ENCODE peak calls at places on chromosomes 7 and 10, in six cellular contexts. D is CD8-positive, alpha-beta T cell; M is Peyer's patch; F is testis; R is lung; L is heart left ventricle. J is an unnamed sample.
A peak's percentile ranks its signal among the peaks of the same experiment; 100 is the strongest.

GRCh38 chr10:97960269-97960869 is 70.1 kb downstream of the CRTAC1 start:
- DNase-seq in L (no peak), D (no peak), M (no peak), F (no peak), R (no peak), J (no peak)

GRCh38 chr7:142384508-142384922 is 126.7 kb upstream of the PRSS58 start:
- DNase-seq in F (no peak), L (no peak), D (no peak), M (no peak), R (no peak), J (no peak)

GRCh38 chr10:14384915-14385314 is 54.2 kb upstream of the FRMD4A start:
- DNase-seq in D (no peak), L (no peak), F (no peak), R (no peak), M (no peak), J (no peak)

GRCh38 chr7:157674027-157674714 is 337.4 kb downstream of the DNAJB6 start:
- DNase-seq in M (no peak), L (no peak), F (peak; percentile 12), R (no peak), D (no peak), J (no peak)

GRCh38 chr7:27923308-27923980 is 183.5 kb downstream of the TAX1BP1 start:
- DNase-seq in M (no peak), D (no peak), F (no peak), R (no peak), L (peak; percentile 70), J (no peak)

GRCh38 chr10:48819806-48820205 is 119.8 kb downstream of the LRRC18 start:
- DNase-seq in M (no peak), R (no peak), L (no peak), F (no peak), D (no peak), J (no peak)

GRCh38 chr10:84365339-84365881 is 37.0 kb downstream of the CCSER2 start:
- DNase-seq in F (no peak), M (no peak), R (no peak), L (no peak), D (no peak), J (no peak)

GRCh38 chr7:129222064-129222463 is 2.8 kb upstream of the AHCYL2 start:
- DNase-seq in F (no peak), R (no peak), D (no peak), M (no peak), L (no peak), J (no peak)

GRCh38 chr10:3656214-3656613 is 128.8 kb downstream of the KLF6 start:
- DNase-seq in L (no peak), R (no peak), M (no peak), D (no peak), F (no peak), J (no peak)

GRCh38 chr10:125102821-125103220 is 57.5 kb downstream of the CTBP2 start:
- DNase-seq in M (no peak), R (no peak), D (no peak), F (no peak), L (no peak), J (no peak)

GRCh38 chr7:67625257-67625713 is 628.7 kb downstream of the TYW1 start:
- DNase-seq in F (peak; percentile 91), D (no peak), L (peak; percentile 87), R (peak; percentile 61), M (peak; percentile 20), J (peak; percentile 35)

GRCh38 chr10:6621536-6621935 is 41.5 kb upstream of the PRKCQ start:
- DNase-seq in D (no peak), R (no peak), F (no peak), L (no peak), M (no peak), J (no peak)

GRCh38 chr7:13028731-13029099 is 341.3 kb downstream of the ARL4A start:
- DNase-seq in D (no peak), F (no peak), M (no peak), L (no peak), R (no peak), J (no peak)

GRCh38 chr7:148684289-148684688 is 14.4 kb upstream of the CUL1 start:
- DNase-seq in F (peak; percentile 64), L (no peak), R (no peak), M (no peak), D (no peak), J (no peak)

DNA sequence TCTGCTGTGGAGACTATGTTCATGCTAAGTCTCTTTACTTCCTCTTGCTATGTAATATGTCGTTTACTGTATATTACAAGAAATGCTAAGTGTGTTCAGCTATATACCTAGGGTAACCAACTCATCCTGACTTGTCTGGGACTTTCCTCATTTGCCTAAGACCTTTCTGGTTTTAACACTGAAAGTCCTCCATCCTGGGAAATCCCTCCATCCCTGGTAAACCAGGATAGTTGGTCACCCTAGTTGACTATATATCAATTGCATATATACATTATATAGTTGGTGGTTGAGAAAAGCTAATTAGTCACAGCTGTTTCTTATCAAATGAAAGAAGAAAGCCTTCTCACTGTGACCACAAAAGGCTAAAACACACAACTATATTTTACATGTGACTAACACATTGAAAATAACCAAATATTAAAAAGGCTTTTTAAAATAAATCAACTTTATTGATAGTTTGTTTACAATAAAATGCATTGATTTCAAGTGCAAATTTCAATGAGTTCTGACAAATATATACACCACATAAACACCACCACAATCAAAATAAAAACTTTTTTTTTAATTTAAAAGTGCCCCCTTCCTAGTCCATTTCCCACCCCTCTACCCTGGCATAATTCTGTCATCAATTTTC is 167.7 kb upstream of the INHBA start:
- DNase-seq in R (no peak), M (no peak), F (no peak), D (no peak), L (no peak), J (no peak)
- H3K27ac ChIP-seq in R (no peak overlapping the region), M (no peak overlapping the region), F (no peak overlapping the region), D (no peak overlapping the region), L (peak overlapping the region; percentile 58), J (no peak overlapping the region)

DNA sequence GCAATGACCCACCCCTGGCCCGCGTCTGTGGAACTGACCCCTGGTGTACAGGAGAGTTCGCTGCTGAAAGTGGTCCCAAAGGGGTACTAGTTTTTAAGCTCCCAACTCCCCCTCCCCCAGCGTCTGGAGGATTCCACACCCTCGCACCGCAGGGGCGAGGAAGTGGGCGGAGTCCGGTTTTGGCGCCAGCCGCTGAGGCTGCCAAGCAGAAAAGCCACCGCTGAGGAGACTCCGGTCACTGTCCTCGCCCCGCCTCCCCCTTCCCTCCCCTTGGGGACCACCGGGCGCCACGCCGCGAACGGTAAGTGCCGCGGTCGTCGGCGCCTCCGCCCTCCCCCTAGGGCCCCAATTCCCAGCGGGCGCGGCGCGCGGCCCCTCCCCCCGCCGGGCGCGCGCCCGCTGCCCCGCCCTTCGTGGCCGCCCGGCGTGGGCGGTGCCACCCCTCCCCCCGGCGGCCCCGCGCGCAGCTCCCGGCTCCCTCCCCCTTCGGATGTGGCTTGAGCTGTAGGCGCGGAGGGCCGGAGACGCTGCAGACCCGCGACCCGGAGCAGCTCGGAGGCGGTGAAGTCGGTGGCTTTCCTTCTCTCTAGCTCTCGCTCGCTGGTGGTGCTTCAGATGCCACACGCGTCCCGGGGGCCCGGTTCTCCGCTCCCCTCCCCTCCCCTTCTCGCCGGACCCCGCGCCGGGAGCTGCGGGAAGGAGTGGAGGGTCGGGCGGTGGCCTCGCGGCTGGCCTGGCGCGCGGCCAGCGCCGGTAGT is at the start of gene CBX3:
- DNase-seq in L (peak; percentile 95), D (peak; percentile 76), M (peak; percentile 92), F (peak; percentile 89), R (peak; percentile 86), J (peak; percentile 87)
- H3K27ac ChIP-seq in L (peak within 1 kb of the TSS; percentile 100), D (peak within 1 kb of the TSS; percentile 95), M (peak within 1 kb of the TSS; percentile 99), F (peak within 1 kb of the TSS; percentile 100), R (peak within 1 kb of the TSS; percentile 99), J (peak within 1 kb of the TSS; percentile 100)

DNA sequence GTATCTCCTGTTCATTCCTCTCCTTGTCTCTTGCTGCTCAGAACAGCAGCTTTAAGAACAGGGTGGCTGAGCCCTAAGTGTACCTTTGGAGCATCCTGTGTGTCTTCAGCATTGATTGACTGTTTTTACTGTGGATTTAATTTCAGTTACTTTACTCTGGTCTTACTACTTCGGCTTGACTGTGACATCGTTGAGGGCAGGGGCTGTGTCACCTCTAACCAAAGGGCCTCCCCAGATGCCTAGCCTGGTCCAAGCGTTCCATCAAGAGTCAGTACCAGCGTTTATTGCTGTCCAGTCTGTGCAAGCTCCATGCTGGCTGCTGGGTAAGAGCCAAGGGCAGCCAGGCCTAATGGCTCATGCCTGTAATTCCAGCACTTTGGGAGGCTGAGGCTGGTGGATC is 32.4 kb downstream of the CCM2 start:
- DNase-seq in R (no peak), F (no peak), L (no peak), D (no peak), M (no peak), J (no peak)
- H3K27ac ChIP-seq in R (no peak overlapping the region), F (no peak overlapping the region), L (no peak overlapping the region), D (peak overlapping the region; percentile 10), M (no peak overlapping the region), J (peak overlapping the region; percentile 34)

DNA sequence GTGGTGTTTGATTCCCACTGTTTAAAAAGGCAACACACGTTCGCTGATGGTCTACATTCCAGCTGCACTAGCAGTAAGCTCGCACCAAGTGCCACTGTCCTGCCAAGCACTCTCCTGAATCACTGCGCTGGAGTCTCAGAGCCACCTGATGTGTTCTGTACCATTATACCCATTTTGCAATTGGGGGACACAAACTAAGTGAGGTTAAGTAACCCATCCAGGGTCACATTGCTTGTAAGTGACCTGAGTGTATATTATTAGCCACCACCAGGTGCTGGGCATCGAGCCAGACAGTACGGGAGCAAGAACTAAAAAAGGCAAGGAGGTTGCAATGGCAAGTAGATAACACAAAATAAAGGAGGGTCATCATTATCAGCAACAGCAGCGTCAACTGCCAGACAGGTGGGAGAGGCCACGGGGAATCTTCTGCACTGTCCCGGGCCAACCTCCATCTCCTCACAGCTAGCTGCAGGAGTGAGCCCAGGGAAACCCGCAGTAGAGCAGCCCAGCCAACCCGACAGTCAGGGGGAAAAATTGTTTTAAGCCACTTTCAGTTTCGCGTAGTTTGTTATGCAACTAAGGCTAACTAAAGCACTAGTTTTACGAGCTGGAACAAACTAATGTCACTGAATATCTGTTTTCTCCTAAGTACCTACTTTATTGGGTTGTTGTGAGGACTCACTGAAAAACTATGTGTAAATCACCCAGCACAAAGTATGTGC is 712 bp upstream of the CPVL start:
- DNase-seq in L (no peak), F (peak; percentile 44), M (no peak), R (no peak), D (no peak), J (no peak)
- H3K27ac ChIP-seq in L (peak overlapping the region; percentile 86), F (no peak overlapping the region), M (no peak overlapping the region), R (no peak overlapping the region), D (no peak overlapping the region), J (no peak overlapping the region)

GRCh38 chr7:45074738-45075644 is 13.8 kb downstream of the NACAD start:
- DNase-seq in L (no peak), D (no peak), M (no peak), F (no peak), R (no peak), J (no peak)
- H3K27ac ChIP-seq in L (no peak overlapping the region), D (no peak overlapping the region), M (no peak overlapping the region), F (no peak overlapping the region), R (no peak overlapping the region), J (no peak overlapping the region)

DNA sequence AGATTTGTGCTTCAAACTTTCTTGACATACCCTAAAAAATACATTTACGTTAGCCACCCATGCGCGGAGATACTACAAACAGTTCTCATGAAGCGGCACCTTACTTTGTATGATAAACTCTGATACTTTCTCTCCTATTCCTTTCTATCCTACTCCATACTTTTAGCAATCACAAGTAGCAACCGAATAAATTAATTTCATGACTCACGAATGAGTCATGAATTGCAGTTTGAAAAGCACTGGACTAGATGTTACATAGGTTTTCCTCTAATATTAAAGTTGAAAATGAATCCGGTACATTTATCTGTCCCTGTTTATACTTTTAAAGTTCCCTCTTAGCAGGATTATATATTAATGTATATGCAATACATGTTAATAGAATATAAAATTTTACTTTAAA is 67.6 kb downstream of the CUBN start:
- DNase-seq in L (no peak), D (no peak), F (no peak), R (no peak), M (no peak), J (no peak)
- H3K27ac ChIP-seq in L (no peak overlapping the region), D (no peak overlapping the region), F (no peak overlapping the region), R (no peak overlapping the region), M (no peak overlapping the region), J (no peak overlapping the region)

J was measured in caudate nucleus.